ENCODE peak calls at places on chromosomes 13 and 19, in eight cellular contexts. Y, S, F, G, E, Q, V and I are unnamed samples.

GRCh38 chr13:44140146-44140545 is 233.5 kb upstream of the SERP2 start:
- DNase-seq in Y (no peak), F (no peak), S (no peak), G (no peak), E (no peak), V (no peak), Q (no peak), I (no peak)

GRCh38 chr13:38657191-38657590 is 29.7 kb upstream of the FREM2 start:
- DNase-seq in E (peak; percentile 22), V (peak; percentile 43), F (peak; percentile 23), S (no peak), Q (no peak), G (peak; percentile 35), Y (peak; percentile 55), I (no peak)

GRCh38 chr13:45316996-45317395 is 24.0 kb downstream of the TPT1 start:
- DNase-seq in Y (no peak), V (no peak), S (no peak), Q (no peak), G (no peak), E (no peak), F (no peak), I (no peak)

GRCh38 chr13:73687087-73687486 is 447.1 kb downstream of the KLF12 start:
- DNase-seq in F (no peak), Q (no peak), S (no peak), V (no peak), Y (no peak), G (no peak), E (no peak), I (no peak)

GRCh38 chr19:45643024-45643926 is 4.1 kb upstream of the EML2 start:
- DNase-seq in Y (peak; percentile 53), V (peak; percentile 82), S (peak; percentile 80), Q (peak; percentile 91), F (peak; percentile 76), G (peak; percentile 83), E (peak; percentile 79), I (no peak)

GRCh38 chr13:114131581-114132418 is 623 bp downstream of the RASA3 start:
- DNase-seq in G (peak; percentile 50), F (no peak), S (no peak), V (peak; percentile 33), Y (peak; percentile 52), Q (peak; percentile 12), E (peak; percentile 35), I (no peak)

GRCh38 chr13:34174671-34175145 is 356.8 kb downstream of the RFC3 start:
- DNase-seq in F (no peak), Y (no peak), V (peak; percentile 30), G (peak; percentile 91), E (peak; percentile 65), Q (peak; percentile 70), S (no peak), I (no peak)

GRCh38 chr19:2230029-2230531 is 6.0 kb downstream of the PLEKHJ1 start:
- DNase-seq in V (no peak), S (no peak), F (no peak), E (no peak), Q (no peak), G (no peak), Y (no peak), I (no peak)

GRCh38 chr19:408441-409005 is 424 bp downstream of the C2CD4C start:
- DNase-seq in F (no peak), V (no peak), G (no peak), E (no peak), Y (no peak), S (no peak), Q (no peak), I (no peak)

GRCh38 chr19:409006-409514 is at the start of gene C2CD4C:
- DNase-seq in Y (no peak), F (no peak), E (no peak), S (no peak), V (no peak), G (no peak), Q (no peak), I (no peak)

GRCh38 chr19:407501-408440 is 1.2 kb downstream of the C2CD4C start:
- DNase-seq in E (no peak), V (no peak), G (no peak), Q (no peak), Y (no peak), F (no peak), S (no peak), I (no peak)

GRCh38 chr19:410243-410781 is 1.4 kb upstream of the C2CD4C start:
- DNase-seq in E (no peak), Q (no peak), Y (no peak), S (no peak), V (no peak), F (no peak), G (no peak), I (no peak)

DNA sequence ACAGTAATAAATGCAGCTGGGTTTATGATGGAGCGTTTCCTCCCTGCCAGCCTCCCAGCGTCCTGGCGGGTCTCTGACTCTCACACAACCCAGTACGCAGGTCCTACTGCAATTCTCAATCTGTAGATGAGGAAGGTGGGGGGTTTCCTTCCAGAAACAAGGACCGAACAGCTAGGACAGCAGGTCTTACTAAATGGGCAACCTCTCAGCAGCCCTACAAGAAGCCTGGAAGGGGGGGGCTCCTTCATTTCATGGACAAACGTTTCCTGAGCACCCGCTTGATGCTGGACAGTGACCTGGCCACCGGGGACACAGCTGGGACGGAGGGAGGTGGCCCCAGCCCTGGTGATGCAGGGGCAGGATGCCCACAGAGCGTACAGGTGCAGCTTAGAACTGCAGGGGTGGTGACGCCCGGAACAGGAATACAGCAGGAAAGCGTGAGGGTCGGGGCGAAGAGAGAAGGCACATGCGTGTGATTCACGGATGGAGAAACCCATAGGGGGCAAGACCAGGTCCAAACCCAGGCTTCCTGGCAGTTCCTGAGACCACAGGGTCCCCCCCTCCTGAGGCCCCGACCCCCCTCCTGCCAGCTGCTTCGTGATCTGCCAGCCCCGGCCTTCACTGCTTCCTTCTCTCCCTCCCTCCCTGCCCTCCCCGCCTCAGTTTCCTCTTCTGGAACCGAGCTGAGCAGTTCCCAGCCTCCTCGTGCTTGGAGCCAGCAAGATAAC is 732 bp upstream of the C2CD4C start:
- DNase-seq in E (no peak), F (no peak), S (no peak), G (peak; percentile 4), V (no peak), Q (no peak), Y (no peak), I (no peak)
- H3K4me3 ChIP-seq in E (no peak overlapping the region), F (no peak overlapping the region), S (peak overlapping the region; percentile 52), G (no peak overlapping the region), V (no peak overlapping the region), Q (peak overlapping the region; percentile 73), Y (no peak overlapping the region), I (peak overlapping the region; percentile 7)

DNA sequence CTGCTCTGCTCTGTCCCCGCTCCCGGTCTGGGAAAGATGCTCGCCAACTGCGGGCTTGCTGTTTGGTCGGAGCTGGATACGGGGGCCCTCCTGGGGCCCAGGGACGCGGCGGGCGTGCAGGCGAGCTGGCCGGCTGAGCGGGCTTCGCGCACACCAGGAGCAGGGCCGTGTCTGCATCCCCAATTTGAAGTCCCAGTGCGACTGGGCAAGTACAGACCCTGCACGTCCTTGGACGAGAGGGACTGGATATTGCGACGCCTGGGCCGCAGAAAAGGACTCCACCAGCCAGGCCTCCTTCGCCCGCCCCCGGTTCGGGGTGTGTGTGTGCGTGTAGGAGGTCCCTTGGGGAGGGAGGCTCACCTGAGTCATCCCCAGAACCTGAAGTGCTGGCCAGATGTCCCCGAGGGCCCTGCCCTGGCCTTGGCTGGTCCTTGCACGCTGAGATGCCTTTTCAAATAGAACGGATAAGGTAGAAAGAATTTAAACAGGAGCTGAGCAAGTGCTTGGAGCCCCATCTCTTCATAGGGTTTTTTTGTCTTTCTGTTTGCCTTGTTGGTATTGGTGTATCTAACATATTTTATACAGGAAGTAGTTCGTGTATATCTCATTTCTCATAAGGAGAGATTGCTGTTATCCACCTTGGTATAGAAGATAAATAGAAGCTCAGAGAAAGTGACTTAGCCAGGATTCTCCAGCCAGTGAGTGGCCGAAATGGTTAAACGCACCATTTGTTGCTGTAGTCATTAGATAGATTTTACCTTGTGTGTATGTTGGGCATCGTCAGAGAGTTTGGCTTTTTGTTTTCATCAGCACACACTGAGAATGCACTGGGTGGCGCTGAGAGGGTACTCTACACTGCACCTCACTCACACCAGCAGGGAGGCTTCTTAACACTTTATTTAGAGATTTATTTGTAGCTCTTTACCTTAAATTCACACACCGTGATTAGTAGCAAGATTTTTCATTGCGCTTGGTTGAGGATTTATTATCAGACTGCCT is 1.1 kb downstream of the NAXD start:
- DNase-seq in F (peak; percentile 45), Y (peak; percentile 46), S (no peak), V (peak; percentile 34), E (peak; percentile 67), G (peak; percentile 54), Q (peak; percentile 36), I (no peak)
- TF ChIP-seq CTCF in F (peak; percentile 48), Y (peak; percentile 7), S (no peak), V (no peak), E (peak; percentile 4), G (peak; percentile 31), Q (peak; percentile 7), I (no peak)

GRCh38 chr13:27362064-27362751 is 62.2 kb upstream of the GTF3A start:
- DNase-seq in E (peak; percentile 80), S (no peak), F (peak; percentile 72), V (peak; percentile 73), G (peak; percentile 81), Q (peak; percentile 81), Y (peak; percentile 37), I (no peak)
- H3K4me3 ChIP-seq in E (peak overlapping the region; percentile 72), S (peak overlapping the region; percentile 77), F (peak overlapping the region; percentile 56), V (peak overlapping the region; percentile 52), G (peak overlapping the region; percentile 51), Q (peak overlapping the region; percentile 42), Y (peak overlapping the region; percentile 59), I (peak overlapping the region; percentile 48)

DNA sequence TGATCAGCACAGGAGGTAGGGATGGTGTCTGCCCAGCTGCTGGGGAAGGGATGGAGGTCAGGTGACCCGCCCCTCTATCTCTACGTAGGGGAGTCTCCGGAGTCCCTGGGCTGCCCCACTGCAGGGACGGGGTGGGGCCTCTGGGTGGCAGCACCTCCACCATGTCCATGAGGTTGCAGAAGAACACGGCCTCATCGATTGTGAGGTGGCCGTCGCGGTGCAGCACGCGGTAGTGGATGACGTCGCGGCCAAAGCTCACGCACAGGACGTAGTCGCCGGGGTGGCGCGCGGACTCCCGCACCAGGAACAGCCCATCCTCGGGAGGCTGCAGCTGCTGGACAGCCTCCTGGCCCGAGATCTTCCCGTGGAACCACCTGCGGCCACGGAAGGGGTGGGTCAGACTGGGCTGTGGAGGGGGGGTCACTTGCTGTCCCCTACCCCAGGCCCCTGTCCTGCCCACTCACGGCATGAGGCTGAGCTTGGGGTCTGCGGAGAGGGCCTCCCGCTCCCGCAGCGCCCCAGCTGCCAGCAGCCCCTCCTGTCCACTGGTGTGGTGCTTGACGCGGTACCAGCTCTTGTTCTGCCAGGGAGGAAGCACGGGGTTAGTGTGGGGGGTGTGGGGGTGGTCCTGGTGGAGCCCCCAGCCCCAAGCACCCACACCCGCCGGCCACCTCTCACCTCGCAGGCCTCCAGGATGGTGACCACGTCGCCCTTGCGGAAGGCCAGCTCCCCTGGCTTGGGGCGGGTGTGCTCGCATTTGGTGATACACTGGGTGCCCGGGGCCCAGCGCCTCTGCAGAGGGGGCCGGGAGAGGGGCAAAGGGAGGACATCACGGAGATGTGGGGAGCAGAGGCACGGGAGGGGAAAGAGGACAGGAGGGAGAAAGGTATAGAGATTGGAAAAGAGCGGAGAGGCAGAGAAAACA is 2.3 kb downstream of the MATK start:
- DNase-seq in F (no peak), G (no peak), E (no peak), Q (peak; percentile 39), Y (no peak), V (no peak), S (no peak), I (no peak)
- TF ChIP-seq CTCF in F (peak; percentile 39), G (peak; percentile 28), E (no peak), Q (no peak), Y (no peak), V (peak; percentile 15), S (peak; percentile 78), I (no peak)